ENCODE peak calls at places on chromosome 15, in six cellular contexts. U, E, R, B, F and C are unnamed samples.

GRCh38 chr15:73956276-73957086 is 30.2 kb downstream of the LOXL1 start:
- DNase-seq in U (peak; percentile 80), E (no peak), R (peak; percentile 47), B (no peak), F (no peak), C (peak; percentile 66)

GRCh38 chr15:69892351-69892750 is 205.4 kb downstream of the TLE3 start:
- DNase-seq in U (no peak), E (no peak), R (no peak), B (no peak), F (no peak), C (no peak)

GRCh38 chr15:91928676-91929075 is 75.2 kb downstream of the SLCO3A1 start:
- DNase-seq in U (no peak), E (no peak), R (no peak), B (no peak), F (no peak), C (no peak)

GRCh38 chr15:79640206-79640605 is 208.1 kb downstream of the MINAR1 start:
- DNase-seq in U (no peak), E (no peak), R (peak; percentile 43), B (no peak), F (no peak), C (no peak)

GRCh38 chr15:82105458-82106205 is 59.8 kb upstream of the MEX3B start:
- DNase-seq in U (no peak), E (no peak), R (no peak), B (no peak), F (no peak), C (peak; percentile 43)

GRCh38 chr15:41862515-41863116 is 24.0 kb downstream of the PLA2G4B start:
- DNase-seq in U (no peak), E (no peak), R (no peak), B (no peak), F (peak; percentile 73), C (no peak)

GRCh38 chr15:81069356-81069755 is 64.7 kb upstream of the CFAP161 start:
- DNase-seq in U (no peak), E (no peak), R (no peak), B (no peak), F (no peak), C (no peak)

GRCh38 chr15:78402056-78402610 is 35.9 kb upstream of the IREB2 start:
- DNase-seq in U (no peak), E (no peak), R (no peak), B (no peak), F (no peak), C (no peak)

GRCh38 chr15:101500865-101501551 is 11.5 kb upstream of the PCSK6 start:
- DNase-seq in U (no peak), E (no peak), R (no peak), B (no peak), F (no peak), C (no peak)

GRCh38 chr15:60801336-60801735 is 322.4 kb upstream of the ICE2 start:
- DNase-seq in U (no peak), E (no peak), R (no peak), B (no peak), F (no peak), C (no peak)

GRCh38 chr15:41332788-41333527 is at the start of gene NUSAP1:
- DNase-seq in U (peak; percentile 88), E (no peak), R (no peak), B (no peak), F (no peak), C (no peak)

GRCh38 chr15:95024388-95024787 is 793.0 kb downstream of the MCTP2 start:
- DNase-seq in U (no peak), E (peak; percentile 11), R (no peak), B (no peak), F (no peak), C (no peak)

GRCh38 chr15:23648920-23649515 is 1.4 kb upstream of the MAGEL2 start:
- DNase-seq in U (no peak), E (peak; percentile 40), R (no peak), B (no peak), F (peak; percentile 40), C (no peak)

GRCh38 chr15:73870700-73871408 is 2.5 kb upstream of the TBC1D21 start:
- DNase-seq in U (no peak), E (peak; percentile 81), R (peak; percentile 65), B (no peak), F (peak; percentile 19), C (no peak)

GRCh38 chr15:71691700-71692417 is 118.5 kb upstream of the NR2E3 start:
- DNase-seq in U (no peak), E (no peak), R (peak; percentile 22), B (peak; percentile 38), F (no peak), C (no peak)

GRCh38 chr15:82530606-82531379 is 9.5 kb downstream of the RPS17 start:
- DNase-seq in U (peak; percentile 89), E (peak; percentile 37), R (peak; percentile 52), B (peak; percentile 56), F (peak; percentile 84), C (peak; percentile 82)

GRCh38 chr15:40981186-40981585 is 27.9 kb downstream of the CHAC1 start:
- DNase-seq in U (no peak), E (no peak), R (no peak), B (no peak), F (no peak), C (no peak)

GRCh38 chr15:45376300-45376928 is 1.9 kb downstream of the GATM start:
- DNase-seq in U (no peak), E (no peak), R (no peak), B (no peak), F (no peak), C (no peak)

GRCh38 chr15:45378913-45379262 is 544 bp upstream of the GATM start:
- DNase-seq in U (no peak), E (peak; percentile 25), R (peak; percentile 18), B (no peak), F (no peak), C (no peak)

GRCh38 chr15:45377630-45378148 is 655 bp downstream of the GATM start:
- DNase-seq in U (no peak), E (peak; percentile 35), R (peak; percentile 49), B (peak; percentile 26), F (peak; percentile 46), C (peak; percentile 77)

GRCh38 chr15:45376967-45377629 is 1.2 kb downstream of the GATM start:
- DNase-seq in U (no peak), E (no peak), R (no peak), B (no peak), F (no peak), C (no peak)

DNA sequence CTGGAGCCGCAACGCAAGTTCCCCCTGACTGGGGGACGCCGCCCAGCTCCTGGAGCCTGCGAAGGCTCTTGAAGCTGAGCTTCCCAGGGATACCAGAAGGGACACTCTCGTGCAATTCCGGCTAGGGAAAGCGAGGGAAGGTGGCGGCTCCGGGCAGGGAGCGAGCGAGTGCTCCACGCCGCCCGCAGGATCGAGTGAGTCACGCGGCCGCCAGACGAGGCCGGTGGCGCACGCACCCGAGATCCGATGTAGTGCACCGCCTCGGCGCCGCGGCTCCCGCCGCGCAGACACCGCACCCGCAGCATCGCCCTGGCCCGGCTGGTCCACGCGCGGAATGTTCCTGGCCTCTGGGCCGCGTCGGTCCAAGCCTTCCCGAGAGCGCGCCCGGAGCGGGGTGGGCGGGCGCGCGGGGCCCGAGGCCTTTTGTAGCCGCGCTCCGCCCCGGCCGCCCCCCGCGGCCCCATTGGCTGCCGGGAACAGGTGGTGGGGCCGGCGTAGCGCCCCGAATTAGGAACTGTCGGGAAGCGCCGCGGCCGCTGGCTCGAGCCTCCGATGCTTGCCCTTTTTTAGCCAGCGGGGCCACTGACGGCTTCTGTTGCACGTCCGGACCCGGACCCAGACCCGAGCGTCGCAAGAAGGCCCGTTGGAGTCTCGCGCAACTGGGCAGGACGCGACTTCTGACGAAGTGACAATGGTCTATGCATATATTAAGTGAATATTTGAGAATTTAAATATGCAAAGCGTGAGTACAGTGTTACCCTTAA is at the start of gene GATM:
- DNase-seq in U (peak; percentile 92), E (peak; percentile 82), R (peak; percentile 83), B (peak; percentile 73), F (peak; percentile 79), C (peak; percentile 94)
- TF ChIP-seq POLR2A in U (peak; percentile 21), E (peak; percentile 72), R (no peak), B (peak; percentile 80), F (peak; percentile 43), C (peak; percentile 32)

GRCh38 chr15:64095795-64096485 is at the start of gene SNX1:
- DNase-seq in U (peak; percentile 98), E (peak; percentile 93), R (peak; percentile 95), B (peak; percentile 96), F (peak; percentile 94), C (peak; percentile 97)

GRCh38 chr15:64093627-64094417 is at the start of gene CIAO2A:
- DNase-seq in U (peak; percentile 96), E (peak; percentile 90), R (peak; percentile 96), B (peak; percentile 93), F (peak; percentile 98), C (peak; percentile 98)

GRCh38 chr15:64095431-64095794 is 369 bp upstream of the SNX1 start:
- DNase-seq in U (no peak), E (no peak), R (no peak), B (no peak), F (no peak), C (no peak)

GRCh38 chr15:64099379-64099778 is 3.6 kb downstream of the SNX1 start:
- DNase-seq in U (no peak), E (no peak), R (no peak), B (no peak), F (no peak), C (no peak)

GRCh38 chr15:64096486-64097431 is 977 bp downstream of the SNX1 start:
- DNase-seq in U (no peak), E (no peak), R (no peak), B (no peak), F (no peak), C (no peak)
- H3K4me1 ChIP-seq in U (peaks cover 83% of the 10 kb centered on the region), E (peaks cover 17% of the 10 kb centered on the region), R (peaks cover 75% of the 10 kb centered on the region), B (peaks cover 19% of the 10 kb centered on the region), F (peaks cover 53% of the 10 kb centered on the region), C (no peaks in the 10 kb centered on the region)

DNA sequence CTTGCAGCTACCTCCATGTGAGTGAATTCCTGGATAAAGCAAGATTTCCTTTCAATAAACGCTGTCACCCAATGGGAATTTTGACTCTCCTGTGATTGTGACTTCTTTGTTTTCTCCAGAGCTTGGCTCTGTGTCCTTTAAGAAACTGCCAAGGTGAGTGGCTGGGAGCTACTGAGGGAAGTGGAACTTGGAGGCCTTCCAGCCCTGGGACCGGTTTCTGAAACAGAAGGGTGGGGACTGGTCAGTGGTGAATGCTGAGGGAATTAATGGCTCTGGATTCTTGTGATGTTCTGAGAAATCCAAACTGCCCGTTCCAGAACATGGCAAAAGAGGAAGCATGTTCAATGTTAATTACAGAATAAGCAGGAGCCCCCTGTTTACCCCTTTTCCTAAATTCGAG is 41.1 kb upstream of the MYZAP start:
- DNase-seq in U (no peak), E (no peak), R (peak; percentile 86), B (no peak), F (peak; percentile 75), C (no peak)
- H3K27ac ChIP-seq in U (no peak overlapping the region), E (no peak overlapping the region), R (peak overlapping the region; percentile 89), B (peak overlapping the region; percentile 80), F (no peak overlapping the region), C (no peak overlapping the region)

DNA sequence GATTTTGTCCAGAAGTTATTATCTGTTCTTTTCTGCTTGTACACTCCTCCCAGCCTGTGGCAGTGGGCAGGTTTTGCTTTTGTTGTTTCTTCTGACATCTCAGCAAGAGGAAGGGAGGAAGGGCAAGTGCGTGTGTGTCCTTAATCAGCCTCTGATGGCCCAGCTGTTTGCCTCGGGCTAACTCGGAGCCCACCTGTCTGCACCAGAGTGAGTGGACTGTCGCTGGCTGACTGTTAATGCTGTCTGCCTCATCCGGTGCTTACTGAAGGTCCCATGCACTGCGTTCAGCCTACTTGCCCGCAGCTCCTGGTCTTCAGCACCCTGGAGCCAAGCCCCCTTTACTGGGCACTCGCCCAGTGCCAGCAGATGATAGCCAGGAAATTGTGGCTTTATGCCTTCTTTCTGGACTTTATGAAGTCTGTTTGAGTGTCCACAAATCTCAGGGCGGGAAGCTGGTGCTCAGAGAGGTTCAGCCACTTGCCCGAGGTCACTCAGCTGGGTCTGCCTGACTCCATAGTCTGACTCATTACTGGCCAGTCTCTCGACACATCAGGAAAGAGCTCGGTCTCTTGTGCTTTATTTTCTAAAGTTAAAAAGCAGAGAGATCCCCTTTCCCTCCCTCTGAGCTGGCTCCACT is 89.5 kb downstream of the CHRNA7 start:
- DNase-seq in U (peak; percentile 60), E (no peak), R (no peak), B (no peak), F (no peak), C (no peak)
- TF ChIP-seq POLR2A in U (no peak), E (no peak), R (no peak), B (no peak), F (no peak), C (no peak)